ENCODE peak calls at places on chromosome 20, in five cellular contexts. One of them, this sample, is unnamed.

GRCh38 chr20:20212675-20213096 is 155.2 kb upstream of the INSM1 start:
- DNase-seq in aorta: no peak
- DNase-seq in NCI-H2081: peak
- DNase-seq in NCI-H69: peak
- DNase-seq in tibial nerve: no peak
- DNase-seq in this sample: peak

GRCh38 chr20:44029848-44030230 is 115.2 kb downstream of the TOX2 start:
- DNase-seq in aorta: no peak
- DNase-seq in NCI-H2081: no peak
- DNase-seq in NCI-H69: no peak
- DNase-seq in tibial nerve: no peak
- DNase-seq in this sample: no peak

GRCh38 chr20:40812415-40813212 is 123.6 kb upstream of the MAFB start:
- DNase-seq in aorta: no peak
- DNase-seq in NCI-H2081: no peak
- DNase-seq in NCI-H69: no peak
- DNase-seq in tibial nerve: no peak
- DNase-seq in this sample: no peak

GRCh38 chr20:916125-916799 is at the start of gene ANGPT4:
- DNase-seq in aorta: no peak
- DNase-seq in NCI-H2081: no peak
- DNase-seq in NCI-H69: no peak
- DNase-seq in tibial nerve: no peak
- DNase-seq in this sample: no peak

GRCh38 chr20:2655331-2656116 is 3.1 kb downstream of the NOP56 start:
- DNase-seq in aorta: no peak
- DNase-seq in NCI-H2081: no peak
- DNase-seq in NCI-H69: no peak
- DNase-seq in tibial nerve: no peak
- DNase-seq in this sample: no peak

GRCh38 chr20:17680128-17680835 is 1.8 kb downstream of the RRBP1 start:
- DNase-seq in aorta: peak
- DNase-seq in NCI-H2081: no peak
- DNase-seq in NCI-H69: peak
- DNase-seq in tibial nerve: no peak
- DNase-seq in this sample: no peak

GRCh38 chr20:20130399-20130798 is 78.1 kb downstream of the CFAP61 start:
- DNase-seq in aorta: no peak
- DNase-seq in NCI-H2081: peak
- DNase-seq in NCI-H69: peak
- DNase-seq in tibial nerve: no peak
- DNase-seq in this sample: peak

GRCh38 chr20:35497780-35498189 is 31.7 kb downstream of the C20orf173 start:
- DNase-seq in aorta: peak
- DNase-seq in NCI-H2081: no peak
- DNase-seq in NCI-H69: no peak
- DNase-seq in tibial nerve: peak
- DNase-seq in this sample: no peak

This sample was measured in NCI-H1694 treated with DMSO at 0.1 percent for 48 hours.